ENCODE peak calls at places on chromosome 10, in four cellular contexts. F, S, U and R are unnamed samples.

GRCh38 chr10:86180861-86181260 is 185.7 kb downstream of the GRID1 start:
- DNase-seq in F (no peak), S (no peak), U (no peak), R (no peak)

GRCh38 chr10:17179002-17179401 is 22.5 kb downstream of the TRDMT1 start:
- DNase-seq in F (no peak), S (peak), U (no peak), R (no peak)

GRCh38 chr10:74145133-74145532 is 5.5 kb downstream of the AP3M1 start:
- DNase-seq in F (no peak), S (peak), U (no peak), R (peak)

GRCh38 chr10:114110174-114110972 is 63.6 kb downstream of the CCDC186 start:
- DNase-seq in F (no peak), S (peak), U (peak), R (no peak)

GRCh38 chr10:100339236-100339635 is 7.8 kb upstream of the SCD start:
- DNase-seq in F (no peak), S (no peak), U (no peak), R (no peak)

GRCh38 chr10:7374795-7375194 is 36.0 kb downstream of the SFMBT2 start:
- DNase-seq in F (no peak), S (no peak), U (no peak), R (no peak)

GRCh38 chr10:70197235-70197952 is 27.1 kb upstream of the SAR1A start:
- DNase-seq in F (no peak), S (no peak), U (no peak), R (no peak)

GRCh38 chr10:56623064-56623463 is 262.0 kb upstream of the ZWINT start:
- DNase-seq in F (no peak), S (no peak), U (no peak), R (no peak)

GRCh38 chr10:102646610-102647432 is 2.5 kb downstream of the TRIM8 start:
- DNase-seq in F (no peak), S (peak), U (peak), R (no peak)

GRCh38 chr10:94549221-94549620 is 3.6 kb downstream of the HELLS start:
- DNase-seq in F (no peak), S (no peak), U (no peak), R (no peak)

GRCh38 chr10:48670978-48671913 is 13.4 kb upstream of the WDFY4 start:
- DNase-seq in F (no peak), S (no peak), U (peak), R (no peak)

GRCh38 chr10:11118696-11119095 is 101.0 kb downstream of the CELF2 start:
- DNase-seq in F (no peak), S (no peak), U (no peak), R (no peak)

GRCh38 chr10:68301790-68302502 is 29.9 kb upstream of the HNRNPH3 start:
- DNase-seq in F (no peak), S (peak), U (peak), R (peak)

GRCh38 chr10:15461353-15462108 is 90.4 kb upstream of the FAM171A1 start:
- DNase-seq in F (no peak), S (peak), U (no peak), R (peak)

GRCh38 chr10:22086730-22087364 is 83.3 kb upstream of the DNAJC1 start:
- DNase-seq in F (peak), S (peak), U (peak), R (peak)

GRCh38 chr10:78298835-78299234 is 265.2 kb downstream of the RPS24 start:
- DNase-seq in F (no peak), S (no peak), U (no peak), R (no peak)

GRCh38 chr10:69842020-69842419 is 40.3 kb downstream of the COL13A1 start:
- DNase-seq in F (no peak), S (no peak), U (no peak), R (no peak)

GRCh38 chr10:6401562-6402348 is 178.3 kb downstream of the PRKCQ start:
- DNase-seq in F (peak), S (peak), U (peak), R (peak)

GRCh38 chr10:38228394-38228793 is 134.3 kb downstream of the ZNF37A start:
- DNase-seq in F (no peak), S (no peak), U (no peak), R (no peak)

GRCh38 chr10:132448248-132448731 is 51.3 kb downstream of the PWWP2B start:
- DNase-seq in F (no peak), S (peak), U (peak), R (no peak)

GRCh38 chr10:78255796-78256638 is 222.4 kb downstream of the RPS24 start:
- DNase-seq in F (no peak), S (peak), U (no peak), R (peak)